ENCODE peak calls at places on chromosomes 13 and 19, in seven cellular contexts. One of them, this sample, is unnamed.

GRCh38 chr19:55088543-55089265 is 13.0 kb downstream of the EPS8L1 start:
- DNase-seq in GM23338: peak; percentile 95
- DNase-seq in suprapubic skin: peak; percentile 90
- DNase-seq in stimulated activated CD4-positive, alpha-beta T cell treated with anti-CD3 and anti-CD28 coated beads, Interleukin-4, amount 100 ng/mL, for 4 hours: peak; percentile 67
- DNase-seq in GM19239: peak; percentile 79
- DNase-seq in choroid plexus epithelial cell: peak; percentile 70
- DNase-seq in activated CD4-positive, CD25-positive, alpha-beta regulatory T cell treated with anti-CD3 and anti-CD28 coated beads, Interleukin-2, amount 50 U/mL, for 16 hours: peak; percentile 71
- DNase-seq in this sample: peak; percentile 98

GRCh38 chr19:17021328-17021727 is 5.3 kb downstream of the CPAMD8 start:
- DNase-seq in GM23338: no peak
- DNase-seq in suprapubic skin: no peak
- DNase-seq in stimulated activated CD4-positive, alpha-beta T cell treated with anti-CD3 and anti-CD28 coated beads, Interleukin-4, amount 100 ng/mL, for 4 hours: no peak
- DNase-seq in GM19239: no peak
- DNase-seq in choroid plexus epithelial cell: no peak
- DNase-seq in activated CD4-positive, CD25-positive, alpha-beta regulatory T cell treated with anti-CD3 and anti-CD28 coated beads, Interleukin-2, amount 50 U/mL, for 16 hours: no peak
- DNase-seq in this sample: no peak

GRCh38 chr19:55644842-55645511 is 1.5 kb downstream of the ZNF581 start:
- DNase-seq in GM23338: no peak
- DNase-seq in suprapubic skin: peak; percentile 55
- DNase-seq in stimulated activated CD4-positive, alpha-beta T cell treated with anti-CD3 and anti-CD28 coated beads, Interleukin-4, amount 100 ng/mL, for 4 hours: no peak
- DNase-seq in GM19239: no peak
- DNase-seq in choroid plexus epithelial cell: no peak
- DNase-seq in activated CD4-positive, CD25-positive, alpha-beta regulatory T cell treated with anti-CD3 and anti-CD28 coated beads, Interleukin-2, amount 50 U/mL, for 16 hours: no peak
- DNase-seq in this sample: no peak

GRCh38 chr19:3788991-3789778 is 3.0 kb upstream of the MATK start:
- DNase-seq in GM23338: no peak
- DNase-seq in suprapubic skin: no peak
- DNase-seq in stimulated activated CD4-positive, alpha-beta T cell treated with anti-CD3 and anti-CD28 coated beads, Interleukin-4, amount 100 ng/mL, for 4 hours: no peak
- DNase-seq in GM19239: no peak
- DNase-seq in choroid plexus epithelial cell: no peak
- DNase-seq in activated CD4-positive, CD25-positive, alpha-beta regulatory T cell treated with anti-CD3 and anti-CD28 coated beads, Interleukin-2, amount 50 U/mL, for 16 hours: no peak
- DNase-seq in this sample: peak; percentile 36

GRCh38 chr13:49220035-49220855 is at the start of gene MLNR:
- DNase-seq in GM23338: peak; percentile 76
- DNase-seq in suprapubic skin: no peak
- DNase-seq in stimulated activated CD4-positive, alpha-beta T cell treated with anti-CD3 and anti-CD28 coated beads, Interleukin-4, amount 100 ng/mL, for 4 hours: peak; percentile 14
- DNase-seq in GM19239: peak; percentile 44
- DNase-seq in choroid plexus epithelial cell: no peak
- DNase-seq in activated CD4-positive, CD25-positive, alpha-beta regulatory T cell treated with anti-CD3 and anti-CD28 coated beads, Interleukin-2, amount 50 U/mL, for 16 hours: no peak
- DNase-seq in this sample: peak; percentile 91

GRCh38 chr19:45771331-45771933 is 2.4 kb upstream of the SIX5 start:
- DNase-seq in GM23338: peak; percentile 62
- DNase-seq in suprapubic skin: no peak
- DNase-seq in stimulated activated CD4-positive, alpha-beta T cell treated with anti-CD3 and anti-CD28 coated beads, Interleukin-4, amount 100 ng/mL, for 4 hours: no peak
- DNase-seq in GM19239: no peak
- DNase-seq in choroid plexus epithelial cell: no peak
- DNase-seq in activated CD4-positive, CD25-positive, alpha-beta regulatory T cell treated with anti-CD3 and anti-CD28 coated beads, Interleukin-2, amount 50 U/mL, for 16 hours: no peak
- DNase-seq in this sample: peak; percentile 74

GRCh38 chr13:79451500-79451962 is 29.4 kb upstream of the NDFIP2 start:
- DNase-seq in GM23338: peak; percentile 46
- DNase-seq in suprapubic skin: no peak
- DNase-seq in stimulated activated CD4-positive, alpha-beta T cell treated with anti-CD3 and anti-CD28 coated beads, Interleukin-4, amount 100 ng/mL, for 4 hours: peak; percentile 98
- DNase-seq in GM19239: peak; percentile 30
- DNase-seq in choroid plexus epithelial cell: peak; percentile 83
- DNase-seq in activated CD4-positive, CD25-positive, alpha-beta regulatory T cell treated with anti-CD3 and anti-CD28 coated beads, Interleukin-2, amount 50 U/mL, for 16 hours: peak; percentile 78
- DNase-seq in this sample: peak; percentile 58

GRCh38 chr19:7550987-7551761 is 15.7 kb downstream of the PNPLA6 start:
- DNase-seq in GM23338: peak; percentile 100
- DNase-seq in suprapubic skin: no peak
- DNase-seq in stimulated activated CD4-positive, alpha-beta T cell treated with anti-CD3 and anti-CD28 coated beads, Interleukin-4, amount 100 ng/mL, for 4 hours: peak; percentile 19
- DNase-seq in GM19239: peak; percentile 67
- DNase-seq in choroid plexus epithelial cell: peak; percentile 85
- DNase-seq in activated CD4-positive, CD25-positive, alpha-beta regulatory T cell treated with anti-CD3 and anti-CD28 coated beads, Interleukin-2, amount 50 U/mL, for 16 hours: no peak
- DNase-seq in this sample: peak; percentile 98

GRCh38 chr19:17183271-17183757 is 31.8 kb upstream of the USE1 start:
- DNase-seq in GM23338: peak; percentile 26
- DNase-seq in suprapubic skin: no peak
- DNase-seq in stimulated activated CD4-positive, alpha-beta T cell treated with anti-CD3 and anti-CD28 coated beads, Interleukin-4, amount 100 ng/mL, for 4 hours: no peak
- DNase-seq in GM19239: no peak
- DNase-seq in choroid plexus epithelial cell: no peak
- DNase-seq in activated CD4-positive, CD25-positive, alpha-beta regulatory T cell treated with anti-CD3 and anti-CD28 coated beads, Interleukin-2, amount 50 U/mL, for 16 hours: no peak
- DNase-seq in this sample: no peak

GRCh38 chr19:44645407-44646048 is 1.8 kb downstream of the PVR start:
- DNase-seq in GM23338: no peak
- DNase-seq in suprapubic skin: no peak
- DNase-seq in stimulated activated CD4-positive, alpha-beta T cell treated with anti-CD3 and anti-CD28 coated beads, Interleukin-4, amount 100 ng/mL, for 4 hours: no peak
- DNase-seq in GM19239: no peak
- DNase-seq in choroid plexus epithelial cell: no peak
- DNase-seq in activated CD4-positive, CD25-positive, alpha-beta regulatory T cell treated with anti-CD3 and anti-CD28 coated beads, Interleukin-2, amount 50 U/mL, for 16 hours: no peak
- DNase-seq in this sample: no peak

GRCh38 chr13:72507394-72508199 is 219.8 kb downstream of the MZT1 start:
- DNase-seq in GM23338: no peak
- DNase-seq in suprapubic skin: no peak
- DNase-seq in stimulated activated CD4-positive, alpha-beta T cell treated with anti-CD3 and anti-CD28 coated beads, Interleukin-4, amount 100 ng/mL, for 4 hours: no peak
- DNase-seq in GM19239: no peak
- DNase-seq in choroid plexus epithelial cell: peak; percentile 41
- DNase-seq in activated CD4-positive, CD25-positive, alpha-beta regulatory T cell treated with anti-CD3 and anti-CD28 coated beads, Interleukin-2, amount 50 U/mL, for 16 hours: no peak
- DNase-seq in this sample: no peak

GRCh38 chr13:48258002-48258401 is 25.0 kb downstream of the ITM2B start:
- DNase-seq in GM23338: no peak
- DNase-seq in suprapubic skin: no peak
- DNase-seq in stimulated activated CD4-positive, alpha-beta T cell treated with anti-CD3 and anti-CD28 coated beads, Interleukin-4, amount 100 ng/mL, for 4 hours: no peak
- DNase-seq in GM19239: no peak
- DNase-seq in choroid plexus epithelial cell: no peak
- DNase-seq in activated CD4-positive, CD25-positive, alpha-beta regulatory T cell treated with anti-CD3 and anti-CD28 coated beads, Interleukin-2, amount 50 U/mL, for 16 hours: no peak
- DNase-seq in this sample: no peak

GRCh38 chr13:101303512-101303911 is 112.8 kb downstream of the NALCN start:
- DNase-seq in GM23338: no peak
- DNase-seq in suprapubic skin: no peak
- DNase-seq in stimulated activated CD4-positive, alpha-beta T cell treated with anti-CD3 and anti-CD28 coated beads, Interleukin-4, amount 100 ng/mL, for 4 hours: no peak
- DNase-seq in GM19239: no peak
- DNase-seq in choroid plexus epithelial cell: no peak
- DNase-seq in activated CD4-positive, CD25-positive, alpha-beta regulatory T cell treated with anti-CD3 and anti-CD28 coated beads, Interleukin-2, amount 50 U/mL, for 16 hours: no peak
- DNase-seq in this sample: no peak

GRCh38 chr19:55273978-55274707 is 5.8 kb downstream of the HSPBP1 start:
- DNase-seq in GM23338: no peak
- DNase-seq in suprapubic skin: no peak
- DNase-seq in stimulated activated CD4-positive, alpha-beta T cell treated with anti-CD3 and anti-CD28 coated beads, Interleukin-4, amount 100 ng/mL, for 4 hours: no peak
- DNase-seq in GM19239: no peak
- DNase-seq in choroid plexus epithelial cell: no peak
- DNase-seq in activated CD4-positive, CD25-positive, alpha-beta regulatory T cell treated with anti-CD3 and anti-CD28 coated beads, Interleukin-2, amount 50 U/mL, for 16 hours: no peak
- DNase-seq in this sample: no peak